ENCODE peak calls at places on chromosomes 4 and X, in five cellular contexts. Q is mammary epithelial cell; R is CD8-positive, alpha-beta T cell; U is HFF-Myc; Z is endothelial cell. B is an unnamed sample.

GRCh38 chr4:8893624-8894423 is 22.2 kb upstream of the HMX1 start:
- DNase-seq in Q (no peak), R (no peak), U (no peak), Z (no peak), B (no peak)

GRCh38 chr4:94767446-94767845 is 9.7 kb downstream of the BMPR1B start:
- DNase-seq in Q (no peak), R (no peak), U (no peak), Z (no peak), B (no peak)

GRCh38 chr4:121277194-121278105 is 103.4 kb downstream of the QRFPR start:
- DNase-seq in Q (peak; percentile 11), R (no peak), U (no peak), Z (peak; percentile 22), B (no peak)

GRCh38 chr4:145083891-145084640 is 13.9 kb downstream of the ANAPC10 start:
- DNase-seq in Q (peak; percentile 72), R (no peak), U (no peak), Z (no peak), B (no peak)

GRCh38 chr4:101501421-101501820 is 154.1 kb upstream of the PPP3CA start:
- DNase-seq in Q (peak; percentile 19), R (no peak), U (no peak), Z (no peak), B (no peak)

GRCh38 chr4:11912886-11913285 is 484.2 kb upstream of the HS3ST1 start:
- DNase-seq in Q (peak; percentile 89), R (no peak), U (no peak), Z (no peak), B (no peak)

GRCh38 chrX:110172215-110172614 is 145.7 kb downstream of the AMMECR1 start:
- DNase-seq in Q (no peak), R (no peak), U (no peak), Z (no peak), B (peak; percentile 35)

GRCh38 chr4:182770259-182770968 is 146.8 kb downstream of the DCTD start:
- DNase-seq in Q (no peak), R (no peak), U (no peak), Z (no peak), B (no peak)

GRCh38 chrX:143437439-143437838 is 79.8 kb downstream of the SPANXN3 start:
- DNase-seq in Q (no peak), R (no peak), U (no peak), Z (peak; percentile 2), B (no peak)

GRCh38 chrX:15350329-15350996 is 15.1 kb upstream of the PIGA start:
- DNase-seq in Q (no peak), R (no peak), U (no peak), Z (no peak), B (no peak)

DNA sequence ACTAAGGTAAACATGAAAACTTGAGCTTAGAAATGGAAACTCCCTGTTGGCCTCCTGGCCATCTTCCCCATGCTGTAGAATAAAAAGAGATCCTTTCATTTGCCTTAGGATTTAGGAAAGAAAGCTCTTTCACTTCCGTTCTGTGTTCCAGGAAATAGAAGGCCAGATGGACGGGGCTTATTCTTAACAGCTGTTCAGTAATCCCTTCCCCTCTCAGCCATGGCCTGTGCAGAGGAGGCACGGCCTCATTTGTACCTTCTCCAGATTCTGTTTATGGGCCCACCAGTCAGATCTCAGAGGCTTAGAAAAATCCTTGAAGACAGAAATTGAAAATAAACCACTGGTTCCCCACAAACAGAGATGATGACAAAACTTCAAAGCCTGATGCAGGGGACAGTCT is 189.0 kb downstream of the SOWAHB start:
- DNase-seq in Q (no peak), R (no peak), U (no peak), Z (no peak), B (no peak)
- TF ChIP-seq CTCF in Q (no peak), R (no peak), U (no peak), Z (no peak), B (no peak)

DNA sequence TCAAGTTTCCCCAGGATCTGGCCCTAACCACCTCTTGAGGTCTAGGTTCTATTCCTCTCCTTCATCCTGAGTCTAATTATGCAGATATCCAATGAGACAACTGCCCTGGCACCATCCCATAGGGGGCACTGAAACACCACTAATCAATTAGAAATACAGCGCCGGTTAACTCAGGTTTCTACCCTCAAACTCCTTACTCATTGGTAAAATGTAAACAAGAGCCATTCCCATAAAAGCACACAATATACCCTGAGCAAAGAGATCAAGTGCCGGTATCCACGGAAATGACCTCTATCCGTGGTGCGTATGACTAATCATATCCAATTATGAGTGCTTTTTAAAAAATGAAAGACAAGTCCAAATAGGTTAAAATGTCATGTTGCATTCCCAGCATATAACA is 141.3 kb downstream of the MAML3 start:
- DNase-seq in Q (peak; percentile 71), R (peak; percentile 42), U (peak; percentile 79), Z (peak; percentile 56), B (no peak)
- TF ChIP-seq CTCF in Q (peak; percentile 64), R (peak; percentile 81), U (peak; percentile 70), Z (peak; percentile 40), B (no peak)

GRCh38 chr4:83362492-83363329 is 28.1 kb upstream of the HPSE start:
- DNase-seq in Q (peak; percentile 32), R (no peak), U (peak; percentile 29), Z (no peak), B (no peak)
- TF ChIP-seq CTCF in Q (peak; percentile 41), R (no peak), U (peak; percentile 57), Z (no peak), B (no peak)

GRCh38 chrX:79530310-79531108 is 163.4 kb upstream of the ITM2A start:
- DNase-seq in Q (no peak), R (no peak), U (no peak), Z (no peak), B (no peak)

DNA sequence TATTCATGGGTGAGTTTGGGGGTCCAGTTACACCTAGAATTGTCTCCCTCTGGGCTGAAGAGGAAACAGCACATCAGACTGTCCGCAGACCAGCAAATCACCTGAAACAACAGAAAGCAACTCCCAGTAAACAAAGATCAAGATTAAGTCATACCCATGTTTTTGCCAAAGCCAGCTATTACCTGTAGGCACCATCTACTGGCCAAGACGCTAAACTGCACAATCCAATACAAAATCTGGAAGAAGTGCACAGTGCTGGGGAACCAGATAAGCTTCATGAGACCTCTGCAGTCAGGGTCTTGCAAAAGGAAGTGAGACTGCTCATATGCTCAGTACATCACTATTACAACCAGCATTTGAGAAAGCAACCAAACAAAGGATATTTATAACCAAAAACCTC is 157.5 kb upstream of the ITM2A start:
- DNase-seq in Q (peak; percentile 3), R (no peak), U (no peak), Z (peak; percentile 3), B (no peak)
- TF ChIP-seq CTCF in Q (peak; percentile 27), R (no peak), U (no peak), Z (peak; percentile 27), B (no peak)

GRCh38 chrX:139945075-139945474 is 12.2 kb upstream of the ATP11C start:
- DNase-seq in Q (no peak), R (no peak), U (no peak), Z (no peak), B (no peak)

GRCh38 chrX:139949703-139950102 is 15.6 kb downstream of the CXorf66 start:
- DNase-seq in Q (no peak), R (no peak), U (no peak), Z (no peak), B (no peak)
- TF ChIP-seq CTCF in Q (no peak), R (no peak), U (no peak), Z (no peak), B (no peak)

GRCh38 chr4:80265571-80266266 is 745 bp upstream of the FGF5 start:
- DNase-seq in Q (peak; percentile 80), R (no peak), U (no peak), Z (no peak), B (no peak)

GRCh38 chr4:80261989-80262600 is 4.4 kb upstream of the FGF5 start:
- DNase-seq in Q (no peak), R (no peak), U (no peak), Z (no peak), B (no peak)

GRCh38 chr4:80264352-80264647 is 2.2 kb upstream of the FGF5 start:
- DNase-seq in Q (no peak), R (no peak), U (no peak), Z (no peak), B (no peak)

GRCh38 chr4:80264825-80265224 is 1.6 kb upstream of the FGF5 start:
- DNase-seq in Q (no peak), R (no peak), U (no peak), Z (no peak), B (no peak)

GRCh38 chr4:80263541-80264351 is 2.7 kb upstream of the FGF5 start:
- DNase-seq in Q (no peak), R (no peak), U (no peak), Z (peak; percentile 31), B (no peak)
- TF ChIP-seq CTCF in Q (no peak), R (no peak), U (no peak), Z (no peak), B (no peak)